ENCODE peak calls at places on chromosomes 3 and 15, in ten cellular contexts. W is sciatic nerve; Y is GM23248; M is neural progenitor cell; D is IMR-90; K is kidney tubule cell; Q is effector CD4-positive, alpha-beta T cell; S is colonic mucosa; L is C1 segment of cervical spinal cord; V is left ventricle myocardium inferior. F is an unnamed sample.
A peak's percentile ranks its signal among the peaks of the same experiment; 100 is the strongest.

GRCh38 chr3:38479431-38480092 is 16.6 kb upstream of the EXOG start:
- DNase-seq in W (peak; percentile 72), D (peak; percentile 62), L (no peak), Y (peak; percentile 79), V (peak; percentile 48), M (peak; percentile 71), S (peak; percentile 61), Q (no peak), K (peak; percentile 73), F (peak; percentile 21)

GRCh38 chr3:186964071-186964470 is 33.7 kb downstream of the ST6GAL1 start:
- DNase-seq in K (peak; percentile 10), V (no peak), S (no peak), W (no peak), Q (no peak), L (no peak), Y (no peak), D (no peak), M (no peak), F (no peak)

GRCh38 chr15:67080900-67081431 is 15.6 kb downstream of the SMAD3 start:
- DNase-seq in Y (peak; percentile 98), L (peak; percentile 43), Q (peak; percentile 25), D (peak; percentile 84), V (peak; percentile 29), M (no peak), W (no peak), S (peak; percentile 53), K (peak; percentile 86), F (no peak)

GRCh38 chr3:178255315-178255714 is 280.9 kb upstream of the KCNMB2 start:
- DNase-seq in S (no peak), Y (peak; percentile 8), W (no peak), M (no peak), K (peak; percentile 12), Q (no peak), D (peak; percentile 34), V (no peak), L (no peak), F (no peak)

GRCh38 chr3:111547645-111548044 is 5.6 kb downstream of the CD96 start:
- DNase-seq in D (no peak), M (no peak), L (no peak), Q (peak; percentile 28), W (no peak), V (no peak), Y (no peak), K (no peak), S (no peak), F (peak; percentile 48)

GRCh38 chr15:38406451-38406850 is 47.5 kb upstream of the FAM98B start:
- DNase-seq in V (no peak), L (no peak), S (no peak), K (no peak), Y (peak; percentile 36), Q (no peak), M (no peak), W (no peak), D (peak; percentile 58), F (no peak)

GRCh38 chr3:167033866-167034265 is 346.2 kb downstream of the ZBBX start:
- DNase-seq in M (no peak), D (no peak), S (no peak), L (no peak), W (no peak), K (no peak), Y (no peak), Q (no peak), V (no peak), F (no peak)

GRCh38 chr3:194906970-194907629 is 221.4 kb downstream of the FAM43A start:
- DNase-seq in Q (no peak), K (no peak), M (no peak), S (no peak), V (no peak), L (no peak), Y (no peak), W (no peak), D (no peak), F (no peak)

F was measured in activated T-helper 1 cell treated with anti-CD3 and anti-CD28 coated beads, Interleukin-12 subunit alpha, Interleukin-12 subunit beta, Interleukin-2, Interleukin-4 antibody, amounts not matched to agents 30 ng/mL and 10 ng/mL and 1 ng/mL, durations not matched to agents 14 hours and 24 hours and 36 hours.